ENCODE peak calls at places on chromosomes 13 and 19, in nine cellular contexts. One of them, this sample, is unnamed.

GRCh38 chr19:52946322-52947310 is 16.1 kb downstream of the ZNF816 start:
- DNase-seq in esophagus squamous epithelium: no peak
- DNase-seq in pulmonary artery endothelial cell: no peak
- DNase-seq in retinal pigment epithelial cell: no peak
- DNase-seq in AG09319: no peak
- DNase-seq in T-helper 9 cell: no peak
- DNase-seq in fibroblast of the aortic adventitia: no peak
- DNase-seq in A172: no peak
- DNase-seq in activated T-cell treated with anti-CD3 and anti-CD28 coated beads, Interleukin-2, amount 50 U/mL, for 72 hours: no peak
- DNase-seq in this sample: no peak

GRCh38 chr13:97253581-97254293 is 31.6 kb downstream of the MBNL2 start:
- DNase-seq in AG09319: no peak
- DNase-seq in activated T-cell treated with anti-CD3 and anti-CD28 coated beads, Interleukin-2, amount 50 U/mL, for 72 hours: no peak
- DNase-seq in fibroblast of the aortic adventitia: no peak
- DNase-seq in T-helper 9 cell: no peak
- DNase-seq in pulmonary artery endothelial cell: no peak
- DNase-seq in A172: no peak
- DNase-seq in esophagus squamous epithelium: no peak
- DNase-seq in retinal pigment epithelial cell: no peak
- DNase-seq in this sample: no peak

GRCh38 chr19:21462540-21462939 is 42.9 kb upstream of the ZNF429 start:
- DNase-seq in activated T-cell treated with anti-CD3 and anti-CD28 coated beads, Interleukin-2, amount 50 U/mL, for 72 hours: no peak
- DNase-seq in AG09319: no peak
- DNase-seq in A172: no peak
- DNase-seq in retinal pigment epithelial cell: no peak
- DNase-seq in fibroblast of the aortic adventitia: no peak
- DNase-seq in pulmonary artery endothelial cell: no peak
- DNase-seq in T-helper 9 cell: no peak
- DNase-seq in esophagus squamous epithelium: no peak
- DNase-seq in this sample: no peak

GRCh38 chr13:98981596-98982195 is 3.8 kb upstream of the DOCK9 start:
- DNase-seq in esophagus squamous epithelium: no peak
- DNase-seq in T-helper 9 cell: no peak
- DNase-seq in retinal pigment epithelial cell: no peak
- DNase-seq in AG09319: no peak
- DNase-seq in A172: peak
- DNase-seq in pulmonary artery endothelial cell: no peak
- DNase-seq in fibroblast of the aortic adventitia: no peak
- DNase-seq in activated T-cell treated with anti-CD3 and anti-CD28 coated beads, Interleukin-2, amount 50 U/mL, for 72 hours: no peak
- DNase-seq in this sample: no peak

GRCh38 chr13:51097353-51098043 is 13.6 kb downstream of the C13orf42 start:
- DNase-seq in pulmonary artery endothelial cell: no peak
- DNase-seq in esophagus squamous epithelium: no peak
- DNase-seq in A172: no peak
- DNase-seq in AG09319: no peak
- DNase-seq in retinal pigment epithelial cell: no peak
- DNase-seq in fibroblast of the aortic adventitia: no peak
- DNase-seq in T-helper 9 cell: no peak
- DNase-seq in activated T-cell treated with anti-CD3 and anti-CD28 coated beads, Interleukin-2, amount 50 U/mL, for 72 hours: no peak
- DNase-seq in this sample: no peak

GRCh38 chr19:51127032-51127431 is 2.3 kb downstream of the SIGLEC9 start:
- DNase-seq in retinal pigment epithelial cell: no peak
- DNase-seq in pulmonary artery endothelial cell: no peak
- DNase-seq in T-helper 9 cell: no peak
- DNase-seq in fibroblast of the aortic adventitia: no peak
- DNase-seq in AG09319: no peak
- DNase-seq in esophagus squamous epithelium: no peak
- DNase-seq in A172: no peak
- DNase-seq in activated T-cell treated with anti-CD3 and anti-CD28 coated beads, Interleukin-2, amount 50 U/mL, for 72 hours: no peak
- DNase-seq in this sample: peak

GRCh38 chr13:98495627-98496238 is 81.2 kb downstream of the STK24 start:
- DNase-seq in T-helper 9 cell: no peak
- DNase-seq in fibroblast of the aortic adventitia: peak
- DNase-seq in pulmonary artery endothelial cell: no peak
- DNase-seq in activated T-cell treated with anti-CD3 and anti-CD28 coated beads, Interleukin-2, amount 50 U/mL, for 72 hours: no peak
- DNase-seq in esophagus squamous epithelium: no peak
- DNase-seq in retinal pigment epithelial cell: no peak
- DNase-seq in A172: no peak
- DNase-seq in AG09319: no peak
- DNase-seq in this sample: peak

GRCh38 chr19:6103217-6103644 is 7.1 kb downstream of the RFX2 start:
- DNase-seq in activated T-cell treated with anti-CD3 and anti-CD28 coated beads, Interleukin-2, amount 50 U/mL, for 72 hours: no peak
- DNase-seq in retinal pigment epithelial cell: peak
- DNase-seq in T-helper 9 cell: no peak
- DNase-seq in fibroblast of the aortic adventitia: peak
- DNase-seq in A172: peak
- DNase-seq in esophagus squamous epithelium: no peak
- DNase-seq in AG09319: peak
- DNase-seq in pulmonary artery endothelial cell: peak
- DNase-seq in this sample: peak

GRCh38 chr13:59269476-59269875 is 894.3 kb downstream of the DIAPH3 start:
- DNase-seq in activated T-cell treated with anti-CD3 and anti-CD28 coated beads, Interleukin-2, amount 50 U/mL, for 72 hours: no peak
- DNase-seq in esophagus squamous epithelium: no peak
- DNase-seq in pulmonary artery endothelial cell: no peak
- DNase-seq in retinal pigment epithelial cell: peak
- DNase-seq in AG09319: peak
- DNase-seq in A172: peak
- DNase-seq in fibroblast of the aortic adventitia: peak
- DNase-seq in T-helper 9 cell: no peak
- DNase-seq in this sample: no peak

GRCh38 chr19:38989066-38989605 is 13.6 kb upstream of the FBXO17 start:
- DNase-seq in retinal pigment epithelial cell: no peak
- DNase-seq in esophagus squamous epithelium: no peak
- DNase-seq in pulmonary artery endothelial cell: no peak
- DNase-seq in T-helper 9 cell: no peak
- DNase-seq in AG09319: no peak
- DNase-seq in fibroblast of the aortic adventitia: peak
- DNase-seq in A172: peak
- DNase-seq in activated T-cell treated with anti-CD3 and anti-CD28 coated beads, Interleukin-2, amount 50 U/mL, for 72 hours: no peak
- DNase-seq in this sample: no peak

GRCh38 chr13:76425930-76426329 is 460.3 kb downstream of the KCTD12 start:
- DNase-seq in A172: no peak
- DNase-seq in AG09319: peak
- DNase-seq in pulmonary artery endothelial cell: peak
- DNase-seq in activated T-cell treated with anti-CD3 and anti-CD28 coated beads, Interleukin-2, amount 50 U/mL, for 72 hours: no peak
- DNase-seq in esophagus squamous epithelium: no peak
- DNase-seq in fibroblast of the aortic adventitia: peak
- DNase-seq in retinal pigment epithelial cell: peak
- DNase-seq in T-helper 9 cell: no peak
- DNase-seq in this sample: no peak

GRCh38 chr19:39057615-39058014 is 25.3 kb upstream of the FBXO27 start:
- DNase-seq in esophagus squamous epithelium: no peak
- DNase-seq in T-helper 9 cell: no peak
- DNase-seq in retinal pigment epithelial cell: no peak
- DNase-seq in AG09319: no peak
- DNase-seq in fibroblast of the aortic adventitia: peak
- DNase-seq in activated T-cell treated with anti-CD3 and anti-CD28 coated beads, Interleukin-2, amount 50 U/mL, for 72 hours: no peak
- DNase-seq in pulmonary artery endothelial cell: no peak
- DNase-seq in A172: no peak
- DNase-seq in this sample: no peak

GRCh38 chr19:16542894-16543498 is 759 bp upstream of the CHERP start:
- DNase-seq in activated T-cell treated with anti-CD3 and anti-CD28 coated beads, Interleukin-2, amount 50 U/mL, for 72 hours: no peak
- DNase-seq in pulmonary artery endothelial cell: no peak
- DNase-seq in T-helper 9 cell: no peak
- DNase-seq in esophagus squamous epithelium: no peak
- DNase-seq in A172: peak
- DNase-seq in retinal pigment epithelial cell: no peak
- DNase-seq in fibroblast of the aortic adventitia: peak
- DNase-seq in AG09319: no peak
- DNase-seq in this sample: no peak

GRCh38 chr13:59519776-59520175 is 644.0 kb downstream of the DIAPH3 start:
- DNase-seq in fibroblast of the aortic adventitia: no peak
- DNase-seq in activated T-cell treated with anti-CD3 and anti-CD28 coated beads, Interleukin-2, amount 50 U/mL, for 72 hours: no peak
- DNase-seq in pulmonary artery endothelial cell: no peak
- DNase-seq in esophagus squamous epithelium: no peak
- DNase-seq in retinal pigment epithelial cell: peak
- DNase-seq in T-helper 9 cell: no peak
- DNase-seq in A172: no peak
- DNase-seq in AG09319: no peak
- DNase-seq in this sample: no peak

GRCh38 chr13:35693142-35693784 is 216.8 kb upstream of the MAB21L1 start:
- DNase-seq in AG09319: peak
- DNase-seq in A172: no peak
- DNase-seq in fibroblast of the aortic adventitia: no peak
- DNase-seq in esophagus squamous epithelium: no peak
- DNase-seq in retinal pigment epithelial cell: no peak
- DNase-seq in activated T-cell treated with anti-CD3 and anti-CD28 coated beads, Interleukin-2, amount 50 U/mL, for 72 hours: no peak
- DNase-seq in pulmonary artery endothelial cell: no peak
- DNase-seq in T-helper 9 cell: no peak
- DNase-seq in this sample: no peak

GRCh38 chr13:35349673-35350278 is 126.7 kb downstream of the MAB21L1 start:
- DNase-seq in A172: peak
- DNase-seq in esophagus squamous epithelium: no peak
- DNase-seq in retinal pigment epithelial cell: peak
- DNase-seq in fibroblast of the aortic adventitia: peak
- DNase-seq in activated T-cell treated with anti-CD3 and anti-CD28 coated beads, Interleukin-2, amount 50 U/mL, for 72 hours: no peak
- DNase-seq in pulmonary artery endothelial cell: peak
- DNase-seq in AG09319: no peak
- DNase-seq in T-helper 9 cell: no peak
- DNase-seq in this sample: no peak

GRCh38 chr13:94595006-94595942 is 678 bp downstream of the TGDS start:
- DNase-seq in AG09319: no peak
- DNase-seq in A172: peak
- DNase-seq in pulmonary artery endothelial cell: no peak
- DNase-seq in retinal pigment epithelial cell: no peak
- DNase-seq in T-helper 9 cell: no peak
- DNase-seq in fibroblast of the aortic adventitia: peak
- DNase-seq in esophagus squamous epithelium: no peak
- DNase-seq in activated T-cell treated with anti-CD3 and anti-CD28 coated beads, Interleukin-2, amount 50 U/mL, for 72 hours: peak
- DNase-seq in this sample: peak

GRCh38 chr13:23450340-23451046 is 17.0 kb upstream of the SACS start:
- DNase-seq in activated T-cell treated with anti-CD3 and anti-CD28 coated beads, Interleukin-2, amount 50 U/mL, for 72 hours: no peak
- DNase-seq in esophagus squamous epithelium: no peak
- DNase-seq in AG09319: no peak
- DNase-seq in retinal pigment epithelial cell: no peak
- DNase-seq in pulmonary artery endothelial cell: no peak
- DNase-seq in A172: no peak
- DNase-seq in fibroblast of the aortic adventitia: no peak
- DNase-seq in T-helper 9 cell: no peak
- DNase-seq in this sample: no peak

This sample was measured in right lobe of liver.